ENCODE peak calls at places on chromosomes 6 and 20, in nine cellular contexts. V is OCI-LY7, H is psoas muscle, J is right lobe of liver, W is GM12878, Y is AG10803, O is fibroblast of pulmonary artery, A is astrocyte, N is RWPE1. K is an unnamed sample.

GRCh38 chr6:642805-643204 is 14.1 kb downstream of the HUS1B start:
- DNase-seq in H (no peak), A (no peak), N (no peak), Y (no peak), O (no peak), J (no peak), W (no peak), V (no peak), K (no peak)

GRCh38 chr6:168525926-168526630 is 85.1 kb downstream of the SMOC2 start:
- DNase-seq in Y (no peak), H (no peak), A (no peak), O (no peak), W (no peak), N (no peak), J (no peak), V (no peak), K (no peak)

GRCh38 chr6:22526753-22527152 is 42.6 kb upstream of the HDGFL1 start:
- DNase-seq in H (no peak), Y (no peak), A (peak), V (no peak), O (no peak), J (no peak), W (no peak), N (no peak), K (no peak)

GRCh38 chr6:2865270-2866182 is 23.9 kb upstream of the SERPINB1 start:
- DNase-seq in Y (peak), H (no peak), A (no peak), W (no peak), J (no peak), O (peak), N (no peak), V (no peak), K (peak)

GRCh38 chr20:44187054-44187762 is at the start of gene JPH2:
- DNase-seq in N (peak), Y (peak), J (no peak), W (no peak), H (peak), A (peak), V (no peak), O (peak), K (peak)

GRCh38 chr20:1299522-1299921 is 29.4 kb downstream of the SDCBP2 start:
- DNase-seq in J (no peak), N (peak), O (no peak), Y (no peak), H (peak), A (no peak), V (no peak), W (no peak), K (no peak)

GRCh38 chr20:17808357-17808756 is 108.6 kb downstream of the BANF2 start:
- DNase-seq in W (no peak), A (no peak), J (peak), O (peak), Y (peak), N (no peak), V (no peak), H (peak), K (peak)

GRCh38 chr20:33796907-33797544 is 14.1 kb upstream of the CHMP4B start:
- DNase-seq in A (no peak), W (no peak), Y (no peak), H (no peak), N (peak), V (no peak), J (no peak), O (no peak), K (no peak)

GRCh38 chr6:30766461-30767157 is 22.3 kb upstream of the IER3 start:
- DNase-seq in Y (no peak), V (no peak), N (no peak), A (no peak), W (no peak), O (no peak), H (no peak), J (peak), K (no peak)

GRCh38 chr6:96301781-96302180 is 219.8 kb upstream of the UFL1 start:
- DNase-seq in H (no peak), J (no peak), W (no peak), N (no peak), Y (no peak), O (peak), V (no peak), A (peak), K (peak)

GRCh38 chr6:166106076-166106686 is 61.5 kb downstream of the TBXT start:
- DNase-seq in J (peak), H (peak), O (peak), N (peak), Y (peak), V (peak), W (peak), A (peak), K (peak)

GRCh38 chr6:68313911-68314310 is 321.2 kb upstream of the ADGRB3 start:
- DNase-seq in Y (no peak), O (peak), A (peak), H (no peak), W (no peak), V (no peak), J (no peak), N (no peak), K (peak)

GRCh38 chr6:144898741-144899140 is 613.6 kb downstream of the UTRN start:
- DNase-seq in A (no peak), V (no peak), J (no peak), H (no peak), Y (peak), O (no peak), N (no peak), W (no peak), K (no peak)

GRCh38 chr6:88992741-88993557 is 29.5 kb upstream of the RNGTT start:
- DNase-seq in V (no peak), Y (no peak), W (no peak), J (no peak), N (no peak), A (no peak), O (peak), H (no peak), K (peak)

GRCh38 chr6:4134841-4135664 is at the start of gene ECI2:
- DNase-seq in H (peak), N (peak), J (no peak), W (no peak), A (peak), Y (peak), V (peak), O (no peak), K (no peak)

GRCh38 chr6:53119349-53119748 is 29.3 kb downstream of the GCM1 start:
- DNase-seq in J (no peak), V (no peak), O (no peak), Y (peak), A (no peak), H (no peak), W (no peak), N (no peak), K (peak)

GRCh38 chr6:7145269-7146078 is 37.7 kb downstream of the RREB1 start:
- DNase-seq in V (no peak), A (no peak), W (no peak), Y (no peak), H (no peak), N (no peak), J (no peak), O (no peak), K (no peak)

GRCh38 chr20:1630186-1630585 is 10.4 kb upstream of the SIRPB1 start:
- DNase-seq in J (no peak), H (no peak), W (no peak), N (no peak), O (no peak), Y (no peak), V (no peak), A (no peak), K (no peak)

GRCh38 chr6:79231101-79231500 is 3.4 kb downstream of the HMGN3 start:
- DNase-seq in H (no peak), W (no peak), A (peak), V (no peak), Y (no peak), N (no peak), O (peak), J (no peak), K (no peak)

GRCh38 chr6:79232696-79233462 is 1.6 kb downstream of the HMGN3 start:
- DNase-seq in J (no peak), N (no peak), O (no peak), H (no peak), W (no peak), Y (no peak), V (no peak), A (no peak), K (no peak)

GRCh38 chr6:79230149-79230548 is 4.3 kb downstream of the HMGN3 start:
- DNase-seq in O (peak), A (no peak), W (no peak), N (peak), Y (no peak), J (no peak), H (no peak), V (no peak), K (peak)

GRCh38 chr6:79233611-79234149 is 802 bp downstream of the HMGN3 start:
- DNase-seq in V (peak), J (peak), Y (peak), H (peak), A (peak), O (peak), N (peak), W (peak), K (peak)

GRCh38 chr6:79234150-79235022 is at the start of gene HMGN3:
- DNase-seq in N (peak), V (peak), H (peak), W (peak), A (peak), J (peak), Y (peak), O (peak), K (peak)
- TF ChIP-seq CTCF in N (no peak), V (peak), H (peak), W (no peak), A (no peak), J (peak), Y (peak), O (no peak), K (peak)

GRCh38 chr6:16761469-16762264 is 407 bp upstream of the ATXN1 start:
- DNase-seq in N (peak), A (peak), O (peak), H (peak), J (peak), Y (peak), V (no peak), W (no peak), K (peak)
- TF ChIP-seq CTCF in N (peak), A (no peak), O (no peak), H (peak), J (peak), Y (no peak), V (no peak), W (peak), K (peak)

GRCh38 chr20:61977387-61977786 is 88.3 kb downstream of the TAF4 start:
- DNase-seq in J (no peak), V (no peak), A (no peak), H (no peak), N (no peak), Y (no peak), W (no peak), O (no peak), K (no peak)

GRCh38 chr20:61974357-61974665 is 91.4 kb downstream of the TAF4 start:
- DNase-seq in A (no peak), Y (no peak), V (no peak), H (no peak), J (no peak), O (no peak), N (no peak), W (no peak), K (no peak)

GRCh38 chr20:61976650-61977332 is 88.9 kb downstream of the TAF4 start:
- DNase-seq in V (no peak), W (no peak), N (no peak), O (no peak), A (no peak), H (no peak), J (no peak), Y (no peak), K (no peak)

GRCh38 chr20:61975411-61975810 is 90.3 kb downstream of the TAF4 start:
- DNase-seq in A (no peak), J (no peak), N (no peak), Y (no peak), W (no peak), V (no peak), H (no peak), O (no peak), K (no peak)

DNA sequence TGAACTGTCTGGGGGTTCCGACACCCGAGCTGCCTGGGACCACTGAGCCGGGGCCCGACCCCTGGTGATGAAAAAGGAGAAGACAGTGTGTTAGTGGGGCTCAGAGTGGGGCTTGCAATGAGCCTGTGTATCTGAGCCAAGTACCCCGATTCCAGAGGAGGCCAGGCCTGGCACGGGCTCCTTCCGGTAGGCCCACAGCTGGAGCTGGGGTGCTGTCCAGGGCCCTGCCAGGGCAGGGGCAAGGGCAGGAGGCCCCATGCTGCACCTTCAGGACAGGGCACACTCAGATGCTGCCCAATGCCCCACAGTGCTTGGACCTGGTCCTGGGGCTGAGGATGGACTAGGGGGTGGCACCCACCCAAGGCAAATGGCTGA is 89.4 kb downstream of the TAF4 start:
- DNase-seq in O (no peak), W (no peak), J (no peak), A (no peak), Y (no peak), H (no peak), V (no peak), N (no peak), K (no peak)
- TF ChIP-seq CTCF in O (no peak), W (no peak), J (no peak), A (no peak), Y (no peak), H (no peak), V (no peak), N (no peak), K (no peak)

GRCh38 chr20:64145458-64146300 is 18.6 kb upstream of the MYT1 start:
- DNase-seq in Y (no peak), N (no peak), V (no peak), W (no peak), A (no peak), O (no peak), H (no peak), J (peak), K (no peak)
- TF ChIP-seq CTCF in Y (no peak), N (no peak), V (peak), W (no peak), A (peak), O (peak), H (no peak), J (no peak), K (peak)